ENCODE peak calls at places on chromosomes 11 and 22, in five cellular contexts. One of them, this sample, is unnamed.
A peak's percentile ranks its signal among the peaks of the same experiment; 100 is the strongest.

GRCh38 chr11:1870721-1871466 is 18.0 kb downstream of the LSP1 start:
- DNase-seq in IMR-90: no peak
- DNase-seq in H1: no peak
- DNase-seq in mesenchymal stem cell: peak; percentile 20
- DNase-seq in neuronal stem cell: no peak
- DNase-seq in this sample: no peak

GRCh38 chr11:91707652-91708051 is 517.0 kb upstream of the FAT3 start:
- DNase-seq in IMR-90: no peak
- DNase-seq in neuronal stem cell: no peak
- DNase-seq in mesenchymal stem cell: no peak
- DNase-seq in H1: no peak
- DNase-seq in this sample: no peak

GRCh38 chr11:76419896-76420295 is 24.9 kb upstream of the EMSY start:
- DNase-seq in IMR-90: no peak
- DNase-seq in neuronal stem cell: no peak
- DNase-seq in H1: peak; percentile 55
- DNase-seq in mesenchymal stem cell: no peak
- DNase-seq in this sample: peak; percentile 56

GRCh38 chr11:67056640-67057409 is at the start of gene RHOD:
- DNase-seq in H1: peak; percentile 86
- DNase-seq in mesenchymal stem cell: no peak
- DNase-seq in neuronal stem cell: peak; percentile 39
- DNase-seq in IMR-90: no peak
- DNase-seq in this sample: peak; percentile 70

GRCh38 chr11:14386895-14387480 is 28.0 kb upstream of the RRAS2 start:
- DNase-seq in mesenchymal stem cell: peak; percentile 83
- DNase-seq in H1: peak; percentile 66
- DNase-seq in neuronal stem cell: peak; percentile 70
- DNase-seq in IMR-90: peak; percentile 89
- DNase-seq in this sample: peak; percentile 98

GRCh38 chr11:18315893-18316292 is 6.0 kb downstream of the HPS5 start:
- DNase-seq in IMR-90: no peak
- DNase-seq in mesenchymal stem cell: no peak
- DNase-seq in neuronal stem cell: no peak
- DNase-seq in H1: no peak
- DNase-seq in this sample: no peak

GRCh38 chr11:87368876-87369480 is 331.2 kb downstream of the TMEM135 start:
- DNase-seq in neuronal stem cell: no peak
- DNase-seq in H1: no peak
- DNase-seq in IMR-90: no peak
- DNase-seq in mesenchymal stem cell: no peak
- DNase-seq in this sample: peak; percentile 84

GRCh38 chr11:26234451-26234850 is 97.5 kb upstream of the ANO3 start:
- DNase-seq in H1: no peak
- DNase-seq in IMR-90: peak; percentile 77
- DNase-seq in mesenchymal stem cell: no peak
- DNase-seq in neuronal stem cell: no peak
- DNase-seq in this sample: no peak

GRCh38 chr11:78465169-78465942 is 47.7 kb upstream of the GAB2 start:
- DNase-seq in H1: no peak
- DNase-seq in IMR-90: no peak
- DNase-seq in neuronal stem cell: no peak
- DNase-seq in mesenchymal stem cell: no peak
- DNase-seq in this sample: no peak

GRCh38 chr11:33376331-33377099 is 119.3 kb downstream of the HIPK3 start:
- DNase-seq in H1: peak; percentile 70
- DNase-seq in neuronal stem cell: peak; percentile 11
- DNase-seq in mesenchymal stem cell: no peak
- DNase-seq in IMR-90: no peak
- DNase-seq in this sample: peak; percentile 16

GRCh38 chr11:2534131-2534956 is 89.5 kb downstream of the KCNQ1 start:
- DNase-seq in IMR-90: no peak
- DNase-seq in neuronal stem cell: no peak
- DNase-seq in H1: peak; percentile 56
- DNase-seq in mesenchymal stem cell: peak; percentile 9
- DNase-seq in this sample: no peak

GRCh38 chr22:46551321-46551720 is 13.9 kb upstream of the CELSR1 start:
- DNase-seq in mesenchymal stem cell: no peak
- DNase-seq in neuronal stem cell: no peak
- DNase-seq in H1: no peak
- DNase-seq in IMR-90: no peak
- DNase-seq in this sample: no peak

GRCh38 chr11:77353131-77353530 is 51.6 kb upstream of the GDPD4 start:
- DNase-seq in IMR-90: no peak
- DNase-seq in neuronal stem cell: no peak
- DNase-seq in H1: no peak
- DNase-seq in mesenchymal stem cell: no peak
- DNase-seq in this sample: no peak

GRCh38 chr11:111097191-111097590 is 148.3 kb upstream of the POU2AF2 start:
- DNase-seq in mesenchymal stem cell: peak; percentile 32
- DNase-seq in IMR-90: peak; percentile 62
- DNase-seq in neuronal stem cell: no peak
- DNase-seq in H1: no peak
- DNase-seq in this sample: peak; percentile 78

GRCh38 chr11:39651857-39652461 is 1807.5 kb downstream of the LRRC4C start:
- DNase-seq in neuronal stem cell: no peak
- DNase-seq in mesenchymal stem cell: no peak
- DNase-seq in H1: no peak
- DNase-seq in IMR-90: no peak
- DNase-seq in this sample: no peak

GRCh38 chr22:20298803-20299735 is 20.8 kb downstream of the DGCR6L start:
- DNase-seq in mesenchymal stem cell: peak; percentile 71
- DNase-seq in neuronal stem cell: peak; percentile 92
- DNase-seq in IMR-90: peak; percentile 67
- DNase-seq in H1: peak; percentile 98
- DNase-seq in this sample: peak; percentile 81

GRCh38 chr11:40175980-40176379 is 1283.5 kb downstream of the LRRC4C start:
- DNase-seq in neuronal stem cell: no peak
- DNase-seq in IMR-90: no peak
- DNase-seq in mesenchymal stem cell: no peak
- DNase-seq in H1: no peak
- DNase-seq in this sample: no peak

GRCh38 chr11:72081184-72081644 is 564 bp downstream of the LRRC51 start:
- DNase-seq in neuronal stem cell: no peak
- DNase-seq in mesenchymal stem cell: no peak
- DNase-seq in H1: no peak
- DNase-seq in IMR-90: no peak
- DNase-seq in this sample: no peak

GRCh38 chr22:30192427-30192826 is 54.1 kb downstream of the LIF start:
- DNase-seq in neuronal stem cell: no peak
- DNase-seq in IMR-90: no peak
- DNase-seq in mesenchymal stem cell: no peak
- DNase-seq in H1: no peak
- DNase-seq in this sample: no peak

GRCh38 chr11:11782532-11783110 is 59.2 kb upstream of the USP47 start:
- DNase-seq in mesenchymal stem cell: no peak
- DNase-seq in neuronal stem cell: no peak
- DNase-seq in IMR-90: no peak
- DNase-seq in H1: no peak
- DNase-seq in this sample: no peak

GRCh38 chr11:134371436-134372185 is 39.8 kb downstream of the GLB1L2 start:
- DNase-seq in mesenchymal stem cell: no peak
- DNase-seq in H1: no peak
- DNase-seq in IMR-90: no peak
- DNase-seq in neuronal stem cell: no peak
- DNase-seq in this sample: no peak

GRCh38 chr11:11985016-11985715 is 23.3 kb downstream of the DKK3 start:
- DNase-seq in IMR-90: peak; percentile 84
- DNase-seq in neuronal stem cell: no peak
- DNase-seq in mesenchymal stem cell: peak; percentile 82
- DNase-seq in H1: no peak
- DNase-seq in this sample: no peak

GRCh38 chr11:10899542-10899830 is 41.6 kb upstream of the ZBED5 start:
- DNase-seq in neuronal stem cell: no peak
- DNase-seq in mesenchymal stem cell: no peak
- DNase-seq in H1: no peak
- DNase-seq in IMR-90: no peak
- DNase-seq in this sample: no peak

GRCh38 chr11:85787809-85788805 is 22.8 kb downstream of the SYTL2 start:
- DNase-seq in H1: no peak
- DNase-seq in mesenchymal stem cell: no peak
- DNase-seq in neuronal stem cell: no peak
- DNase-seq in IMR-90: peak; percentile 42
- DNase-seq in this sample: peak; percentile 41

GRCh38 chr11:61509058-61510029 is 795 bp downstream of the LRRC10B start:
- DNase-seq in IMR-90: peak; percentile 69
- DNase-seq in H1: peak; percentile 84
- DNase-seq in mesenchymal stem cell: peak; percentile 79
- DNase-seq in neuronal stem cell: peak; percentile 81
- DNase-seq in this sample: peak; percentile 97

GRCh38 chr11:61834278-61835004 is 6.3 kb downstream of the FADS2 start:
- DNase-seq in H1: peak; percentile 55
- DNase-seq in neuronal stem cell: no peak
- DNase-seq in mesenchymal stem cell: peak; percentile 93
- DNase-seq in IMR-90: peak; percentile 47
- DNase-seq in this sample: peak; percentile 92

GRCh38 chr11:33775832-33776231 is 1.5 kb upstream of the FBXO3 start:
- DNase-seq in IMR-90: peak; percentile 65
- DNase-seq in H1: no peak
- DNase-seq in mesenchymal stem cell: peak; percentile 51
- DNase-seq in neuronal stem cell: no peak
- DNase-seq in this sample: no peak

DNA sequence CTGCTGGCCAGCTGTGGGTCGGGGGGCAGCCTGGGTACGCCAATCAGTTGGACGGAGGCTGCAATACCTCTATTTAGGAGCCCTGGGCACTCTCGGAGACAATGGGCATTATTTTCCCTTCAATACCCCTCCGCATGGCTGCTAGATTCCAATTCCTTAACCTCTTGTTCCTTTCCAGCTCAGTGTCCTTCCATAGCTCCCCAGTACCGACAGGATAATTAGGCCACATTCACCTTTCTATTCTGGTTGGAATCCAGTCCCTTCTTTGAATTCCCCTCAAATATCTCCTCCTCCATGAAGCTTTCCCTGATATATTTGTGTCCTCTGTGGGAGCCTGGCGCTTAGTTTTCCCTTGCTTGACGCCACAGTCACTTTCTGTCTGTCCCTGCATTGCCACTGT is 4.2 kb upstream of the BIK start:
- DNase-seq in neuronal stem cell: no peak
- DNase-seq in H1: no peak
- DNase-seq in mesenchymal stem cell: no peak
- DNase-seq in IMR-90: no peak
- DNase-seq in this sample: no peak
- H2BK15ac ChIP-seq in neuronal stem cell: no peak overlapping the region
- H2BK15ac ChIP-seq in H1: no peak overlapping the region
- H2BK15ac ChIP-seq in mesenchymal stem cell: no peak overlapping the region
- H2BK15ac ChIP-seq in IMR-90: no peak overlapping the region
- H2BK15ac ChIP-seq in this sample: no peak overlapping the region

DNA sequence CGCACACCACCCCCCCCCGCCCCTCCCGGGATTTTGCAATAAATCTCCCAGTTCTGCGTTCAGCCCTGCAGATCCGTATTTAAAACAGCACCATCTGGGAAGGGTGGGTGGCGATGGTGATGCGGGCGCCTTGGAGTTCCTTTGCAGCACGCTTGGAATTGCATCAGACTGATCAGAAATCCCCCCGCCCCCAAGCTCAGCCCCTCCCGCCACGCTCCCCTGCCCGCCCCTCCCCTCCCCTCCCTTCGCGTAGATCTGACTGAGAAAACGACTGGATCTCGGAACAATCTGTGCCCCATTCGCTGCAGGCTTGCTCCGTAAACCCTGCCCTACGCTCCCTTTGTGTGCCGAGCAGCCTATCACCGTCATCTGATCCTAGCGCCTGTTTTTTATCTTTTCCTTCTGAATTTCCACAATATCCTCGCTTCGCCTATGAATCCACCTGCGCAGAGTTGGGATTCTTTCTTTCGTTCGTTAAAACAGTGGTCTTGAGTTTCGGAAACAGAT is 18.1 kb upstream of the BDNF start:
- DNase-seq in neuronal stem cell: peak; percentile 73
- DNase-seq in IMR-90: peak; percentile 95
- DNase-seq in mesenchymal stem cell: peak; percentile 95
- DNase-seq in H1: peak; percentile 71
- DNase-seq in this sample: peak; percentile 95
- H3K4me3 ChIP-seq in neuronal stem cell: peak overlapping the region; percentile 78
- H3K4me3 ChIP-seq in IMR-90: peak overlapping the region; percentile 70
- H3K4me3 ChIP-seq in mesenchymal stem cell: peak overlapping the region; percentile 69
- H3K4me3 ChIP-seq in H1: peak overlapping the region; percentile 77
- H3K4me3 ChIP-seq in this sample: peak overlapping the region; percentile 58

GRCh38 chr22:41381329-41382097 is at the start of gene TEF:
- DNase-seq in mesenchymal stem cell: peak; percentile 99
- DNase-seq in IMR-90: peak; percentile 98
- DNase-seq in H1: peak; percentile 97
- DNase-seq in neuronal stem cell: peak; percentile 99
- DNase-seq in this sample: peak; percentile 100
- H2BK15ac ChIP-seq in mesenchymal stem cell: peak within 1 kb of the TSS; percentile 95
- H2BK15ac ChIP-seq in IMR-90: peak within 1 kb of the TSS; percentile 80
- H2BK15ac ChIP-seq in H1: no peak within 1 kb of the TSS
- H2BK15ac ChIP-seq in neuronal stem cell: peak within 1 kb of the TSS; percentile 86
- H2BK15ac ChIP-seq in this sample: no peak within 1 kb of the TSS

GRCh38 chr11:6911946-6912345 is 8.9 kb upstream of the OR2D3 start:
- DNase-seq in H1: no peak
- DNase-seq in neuronal stem cell: no peak
- DNase-seq in mesenchymal stem cell: no peak
- DNase-seq in IMR-90: peak; percentile 68
- DNase-seq in this sample: no peak
- H3K4me3 ChIP-seq in H1: no peak overlapping the region
- H3K4me3 ChIP-seq in neuronal stem cell: no peak overlapping the region
- H3K4me3 ChIP-seq in mesenchymal stem cell: no peak overlapping the region
- H3K4me3 ChIP-seq in IMR-90: no peak overlapping the region
- H3K4me3 ChIP-seq in this sample: no peak overlapping the region

GRCh38 chr11:30172158-30172557 is 58.7 kb upstream of the FSHB start:
- DNase-seq in H1: no peak
- DNase-seq in neuronal stem cell: no peak
- DNase-seq in mesenchymal stem cell: no peak
- DNase-seq in IMR-90: no peak
- DNase-seq in this sample: no peak
- H2BK15ac ChIP-seq in H1: no peak overlapping the region
- H2BK15ac ChIP-seq in neuronal stem cell: no peak overlapping the region
- H2BK15ac ChIP-seq in mesenchymal stem cell: no peak overlapping the region
- H2BK15ac ChIP-seq in IMR-90: no peak overlapping the region
- H2BK15ac ChIP-seq in this sample: no peak overlapping the region

GRCh38 chr11:788953-789940 is 643 bp downstream of the CEND1 start:
- DNase-seq in IMR-90: no peak
- DNase-seq in H1: no peak
- DNase-seq in neuronal stem cell: no peak
- DNase-seq in mesenchymal stem cell: no peak
- DNase-seq in this sample: no peak

GRCh38 chr11:789951-790350 is at the start of gene CEND1:
- DNase-seq in neuronal stem cell: peak; percentile 51
- DNase-seq in mesenchymal stem cell: peak; percentile 24
- DNase-seq in IMR-90: peak; percentile 54
- DNase-seq in H1: peak; percentile 79
- DNase-seq in this sample: no peak

GRCh38 chr11:786235-787083 is 3.4 kb downstream of the CEND1 start:
- DNase-seq in mesenchymal stem cell: no peak
- DNase-seq in IMR-90: no peak
- DNase-seq in neuronal stem cell: no peak
- DNase-seq in H1: no peak
- DNase-seq in this sample: no peak

GRCh38 chr11:787084-787675 is 2.7 kb downstream of the CEND1 start:
- DNase-seq in mesenchymal stem cell: no peak
- DNase-seq in H1: no peak
- DNase-seq in neuronal stem cell: no peak
- DNase-seq in IMR-90: no peak
- DNase-seq in this sample: no peak

GRCh38 chr11:788009-788640 is 1.8 kb downstream of the CEND1 start:
- DNase-seq in mesenchymal stem cell: no peak
- DNase-seq in neuronal stem cell: no peak
- DNase-seq in H1: no peak
- DNase-seq in IMR-90: no peak
- DNase-seq in this sample: no peak
- H3K4me3 ChIP-seq in mesenchymal stem cell: no peak overlapping the region
- H3K4me3 ChIP-seq in neuronal stem cell: no peak overlapping the region
- H3K4me3 ChIP-seq in H1: no peak overlapping the region
- H3K4me3 ChIP-seq in IMR-90: no peak overlapping the region
- H3K4me3 ChIP-seq in this sample: no peak overlapping the region

This sample was measured in mesendoderm.